ENCODE peak calls at places on chromosomes 7 and 10, in six cellular contexts. V, W, M, U, S and D are unnamed samples.

GRCh38 chr10:107740962-107741690 is 576.6 kb upstream of the SORCS1 start:
- DNase-seq in U (no peak), W (no peak), M (no peak), S (no peak), V (peak; percentile 13), D (no peak)

GRCh38 chr10:48364659-48365405 is 58.4 kb downstream of the MAPK8 start:
- DNase-seq in V (peak; percentile 74), U (no peak), S (no peak), M (no peak), W (no peak), D (no peak)

GRCh38 chr10:103895458-103896186 is 22.4 kb downstream of the STN1 start:
- DNase-seq in U (no peak), S (no peak), W (no peak), V (peak; percentile 66), M (no peak), D (no peak)

GRCh38 chr7:157013602-157014549 is 3.4 kb upstream of the MNX1 start:
- DNase-seq in S (peak; percentile 44), M (no peak), W (no peak), U (no peak), V (no peak), D (no peak)

GRCh38 chr10:60810437-60811182 is 32.3 kb downstream of the CDK1 start:
- DNase-seq in V (peak; percentile 60), S (no peak), U (peak; percentile 40), M (no peak), W (no peak), D (no peak)

GRCh38 chr7:38323156-38323555 is 49.7 kb upstream of the TARP start:
- DNase-seq in U (no peak), W (no peak), M (no peak), V (no peak), S (no peak), D (no peak)

GRCh38 chr7:155939350-155939749 is 127.1 kb upstream of the SHH start:
- DNase-seq in U (no peak), V (no peak), M (no peak), S (no peak), W (no peak), D (no peak)

GRCh38 chr10:80452069-80452468 is 2.0 kb upstream of the TSPAN14 start:
- DNase-seq in U (no peak), M (no peak), S (no peak), W (no peak), V (no peak), D (no peak)

GRCh38 chr7:10643545-10643944 is 330.1 kb upstream of the PHF14 start:
- DNase-seq in S (no peak), V (no peak), U (no peak), W (no peak), M (no peak), D (no peak)

GRCh38 chr10:920450-920849 is 11.1 kb downstream of the LARP4B start:
- DNase-seq in M (no peak), U (no peak), W (no peak), S (no peak), V (no peak), D (no peak)

GRCh38 chr10:49109669-49110335 is 5.5 kb downstream of the VSTM4 start:
- DNase-seq in U (no peak), M (no peak), W (no peak), V (peak; percentile 73), S (no peak), D (no peak)

GRCh38 chr10:46308113-46308415 is 21.3 kb downstream of the ANTXRL start:
- DNase-seq in S (no peak), U (no peak), W (no peak), V (no peak), M (no peak), D (no peak)

GRCh38 chr10:61828788-61829187 is 72.7 kb upstream of the ARID5B start:
- DNase-seq in U (no peak), M (no peak), W (no peak), V (no peak), S (no peak), D (no peak)

GRCh38 chr7:93117852-93118530 is at the start of gene SAMD9:
- DNase-seq in U (peak; percentile 44), M (no peak), V (peak; percentile 77), W (peak; percentile 35), S (no peak), D (peak; percentile 69)

GRCh38 chr7:95755277-95755934 is 16.9 kb upstream of the DYNC1I1 start:
- DNase-seq in W (no peak), S (no peak), V (no peak), U (no peak), M (no peak), D (no peak)

GRCh38 chr7:105439174-105439893 is 50.6 kb upstream of the SRPK2 start:
- DNase-seq in M (no peak), U (peak; percentile 71), S (no peak), V (peak; percentile 86), W (peak; percentile 43), D (peak; percentile 82)

GRCh38 chr10:119667562-119668328 is 16.6 kb downstream of the BAG3 start:
- DNase-seq in W (peak; percentile 82), S (peak; percentile 81), V (peak; percentile 98), U (peak; percentile 88), M (peak; percentile 32), D (peak; percentile 71)

GRCh38 chr10:22477365-22478287 is 132.3 kb downstream of the SPAG6 start:
- DNase-seq in S (no peak), V (no peak), U (no peak), W (no peak), M (peak; percentile 57), D (no peak)

GRCh38 chr10:114652402-114653368 is 5.4 kb downstream of the ABLIM1 start:
- DNase-seq in U (no peak), S (no peak), V (no peak), W (no peak), M (no peak), D (no peak)

GRCh38 chr10:29048506-29048905 is 240.4 kb upstream of the LYZL1 start:
- DNase-seq in W (no peak), S (no peak), M (no peak), V (no peak), U (no peak), D (no peak)

GRCh38 chr7:70717553-70718248 is 414.2 kb upstream of the GALNT17 start:
- DNase-seq in W (no peak), V (no peak), U (no peak), M (no peak), S (no peak), D (no peak)

GRCh38 chr10:51564896-51565505 is 134.4 kb downstream of the CSTF2T start:
- DNase-seq in U (no peak), S (no peak), M (peak; percentile 52), W (no peak), V (no peak), D (no peak)

GRCh38 chr7:106050002-106050742 is 61.9 kb downstream of the SYPL1 start:
- DNase-seq in W (no peak), U (peak; percentile 32), V (peak; percentile 59), S (no peak), M (no peak), D (no peak)

GRCh38 chr7:54782829-54783228 is 23.8 kb upstream of the SEC61G start:
- DNase-seq in S (no peak), W (no peak), M (no peak), V (no peak), U (no peak), D (no peak)

GRCh38 chr7:100483101-100483727 is 513 bp upstream of the NYAP1 start:
- DNase-seq in U (peak; percentile 86), S (no peak), V (peak; percentile 16), W (no peak), M (peak; percentile 69), D (no peak)

GRCh38 chr10:1195828-1196227 is 139.6 kb downstream of the WDR37 start:
- DNase-seq in U (no peak), S (peak; percentile 32), M (no peak), W (no peak), V (no peak), D (no peak)

GRCh38 chr7:27345164-27345887 is 102.7 kb downstream of the EVX1 start:
- DNase-seq in U (no peak), W (no peak), M (no peak), S (no peak), V (no peak), D (no peak)

GRCh38 chr7:30148951-30149459 is 14.2 kb downstream of the MTURN start:
- DNase-seq in M (no peak), W (peak; percentile 77), U (peak; percentile 96), V (no peak), S (no peak), D (no peak)

GRCh38 chr7:1948377-1948796 is 278.3 kb downstream of the ELFN1 start:
- DNase-seq in M (no peak), W (no peak), V (no peak), S (peak; percentile 62), U (no peak), D (no peak)

GRCh38 chr10:30784896-30785605 is 155.5 kb upstream of the LYZL2 start:
- DNase-seq in S (peak; percentile 85), W (peak; percentile 44), U (peak; percentile 35), V (peak; percentile 69), M (peak; percentile 91), D (no peak)

GRCh38 chr7:131620673-131621609 is 64.5 kb upstream of the PODXL start:
- DNase-seq in S (no peak), U (no peak), W (no peak), V (peak; percentile 72), M (no peak), D (no peak)

GRCh38 chr7:151275813-151276577 is 27.5 kb upstream of the SMARCD3 start:
- DNase-seq in V (no peak), M (no peak), S (no peak), W (peak; percentile 86), U (no peak), D (no peak)

GRCh38 chr10:48307584-48307983 is 1.1 kb downstream of the MAPK8 start:
- DNase-seq in U (no peak), V (no peak), M (no peak), S (no peak), W (no peak), D (no peak)

GRCh38 chr7:8277394-8277982 is 15.5 kb upstream of the ICA1 start:
- DNase-seq in V (no peak), W (no peak), M (no peak), U (no peak), S (no peak), D (no peak)

GRCh38 chr10:108663551-108663950 is 1259.8 kb downstream of the XPNPEP1 start:
- DNase-seq in M (no peak), S (no peak), W (no peak), U (no peak), V (no peak), D (no peak)

GRCh38 chr10:113052076-113052830 is 102.2 kb downstream of the TCF7L2 start:
- DNase-seq in U (no peak), V (no peak), M (no peak), S (no peak), W (no peak), D (no peak)
- H3K27ac ChIP-seq in U (no peak overlapping the region), V (no peak overlapping the region), M (no peak overlapping the region), S (peak overlapping the region; percentile 53), W (peak overlapping the region; percentile 82), D (no peak overlapping the region)

GRCh38 chr7:757741-758163 is 30.7 kb upstream of the PRKAR1B start:
- DNase-seq in U (no peak), M (no peak), V (no peak), S (peak; percentile 36), W (no peak), D (no peak)
- H3K27ac ChIP-seq in U (no peak overlapping the region), M (no peak overlapping the region), V (no peak overlapping the region), S (no peak overlapping the region), W (no peak overlapping the region), D (no peak overlapping the region)

GRCh38 chr10:5563991-5564536 is 39.3 kb downstream of the CALML3 start:
- DNase-seq in U (peak; percentile 45), V (peak; percentile 61), W (no peak), M (no peak), S (peak; percentile 48), D (no peak)
- H3K27ac ChIP-seq in U (no peak overlapping the region), V (no peak overlapping the region), W (no peak overlapping the region), M (no peak overlapping the region), S (peak overlapping the region; percentile 24), D (peak overlapping the region; percentile 100)

GRCh38 chr7:101486764-101487458 is 124.2 kb downstream of the COL26A1 start:
- DNase-seq in V (no peak), S (no peak), M (no peak), U (no peak), W (no peak), D (no peak)
- H3K27ac ChIP-seq in V (no peak overlapping the region), S (no peak overlapping the region), M (peak overlapping the region; percentile 59), U (no peak overlapping the region), W (no peak overlapping the region), D (no peak overlapping the region)